ENCODE peak calls at places on chromosomes 11 and 22, in ten cellular contexts. One of them, this sample, is unnamed.

GRCh38 chr11:79466411-79466810 is 25.6 kb upstream of the TENM4 start:
- DNase-seq in endodermal cell: no peak
- DNase-seq in fibroblast of mammary gland: peak
- DNase-seq in MM.1S: no peak
- DNase-seq in activated CD8-positive, alpha-beta T cell treated with anti-CD3 and anti-CD28 coated beads for 36 hours: no peak
- DNase-seq in cardiac fibroblast: peak
- DNase-seq in SK-N-SH: no peak
- DNase-seq in WTC11: no peak
- DNase-seq in GM12865: no peak
- DNase-seq in B cell: no peak
- DNase-seq in this sample: no peak

GRCh38 chr11:86706341-86707131 is 34.1 kb upstream of the ME3 start:
- DNase-seq in cardiac fibroblast: no peak
- DNase-seq in B cell: no peak
- DNase-seq in GM12865: no peak
- DNase-seq in activated CD8-positive, alpha-beta T cell treated with anti-CD3 and anti-CD28 coated beads for 36 hours: no peak
- DNase-seq in SK-N-SH: no peak
- DNase-seq in fibroblast of mammary gland: no peak
- DNase-seq in WTC11: no peak
- DNase-seq in endodermal cell: no peak
- DNase-seq in MM.1S: no peak
- DNase-seq in this sample: no peak

GRCh38 chr11:62574363-62575057 is 819 bp upstream of the EEF1G start:
- DNase-seq in B cell: no peak
- DNase-seq in endodermal cell: peak
- DNase-seq in activated CD8-positive, alpha-beta T cell treated with anti-CD3 and anti-CD28 coated beads for 36 hours: peak
- DNase-seq in cardiac fibroblast: peak
- DNase-seq in MM.1S: peak
- DNase-seq in SK-N-SH: peak
- DNase-seq in GM12865: peak
- DNase-seq in fibroblast of mammary gland: no peak
- DNase-seq in WTC11: peak
- DNase-seq in this sample: no peak

GRCh38 chr11:120182357-120182756 is 28.5 kb upstream of the OAF start:
- DNase-seq in WTC11: no peak
- DNase-seq in endodermal cell: no peak
- DNase-seq in activated CD8-positive, alpha-beta T cell treated with anti-CD3 and anti-CD28 coated beads for 36 hours: no peak
- DNase-seq in GM12865: no peak
- DNase-seq in SK-N-SH: no peak
- DNase-seq in MM.1S: no peak
- DNase-seq in B cell: no peak
- DNase-seq in cardiac fibroblast: no peak
- DNase-seq in fibroblast of mammary gland: no peak
- DNase-seq in this sample: no peak

GRCh38 chr11:45053736-45054446 is 92.5 kb upstream of the PRDM11 start:
- DNase-seq in WTC11: no peak
- DNase-seq in fibroblast of mammary gland: no peak
- DNase-seq in SK-N-SH: no peak
- DNase-seq in B cell: peak
- DNase-seq in cardiac fibroblast: no peak
- DNase-seq in MM.1S: no peak
- DNase-seq in activated CD8-positive, alpha-beta T cell treated with anti-CD3 and anti-CD28 coated beads for 36 hours: no peak
- DNase-seq in endodermal cell: no peak
- DNase-seq in GM12865: no peak
- DNase-seq in this sample: no peak

GRCh38 chr11:9301720-9302119 is 12.7 kb downstream of the TMEM41B start:
- DNase-seq in SK-N-SH: no peak
- DNase-seq in B cell: no peak
- DNase-seq in MM.1S: no peak
- DNase-seq in fibroblast of mammary gland: no peak
- DNase-seq in endodermal cell: no peak
- DNase-seq in GM12865: no peak
- DNase-seq in activated CD8-positive, alpha-beta T cell treated with anti-CD3 and anti-CD28 coated beads for 36 hours: no peak
- DNase-seq in WTC11: no peak
- DNase-seq in cardiac fibroblast: no peak
- DNase-seq in this sample: no peak

GRCh38 chr11:119316017-119316728 is 757 bp downstream of the MCAM start:
- DNase-seq in endodermal cell: peak
- DNase-seq in B cell: peak
- DNase-seq in SK-N-SH: peak
- DNase-seq in cardiac fibroblast: no peak
- DNase-seq in WTC11: no peak
- DNase-seq in fibroblast of mammary gland: no peak
- DNase-seq in GM12865: no peak
- DNase-seq in MM.1S: no peak
- DNase-seq in activated CD8-positive, alpha-beta T cell treated with anti-CD3 and anti-CD28 coated beads for 36 hours: no peak
- DNase-seq in this sample: no peak

GRCh38 chr22:29000225-29000556 is 61.4 kb downstream of the C22orf31 start:
- DNase-seq in B cell: no peak
- DNase-seq in GM12865: no peak
- DNase-seq in endodermal cell: no peak
- DNase-seq in MM.1S: no peak
- DNase-seq in activated CD8-positive, alpha-beta T cell treated with anti-CD3 and anti-CD28 coated beads for 36 hours: no peak
- DNase-seq in WTC11: no peak
- DNase-seq in SK-N-SH: no peak
- DNase-seq in fibroblast of mammary gland: no peak
- DNase-seq in cardiac fibroblast: no peak
- DNase-seq in this sample: no peak

GRCh38 chr11:22976146-22976545 is 115.9 kb upstream of the CCDC179 start:
- DNase-seq in cardiac fibroblast: peak
- DNase-seq in SK-N-SH: no peak
- DNase-seq in endodermal cell: no peak
- DNase-seq in B cell: no peak
- DNase-seq in GM12865: no peak
- DNase-seq in WTC11: no peak
- DNase-seq in MM.1S: no peak
- DNase-seq in fibroblast of mammary gland: peak
- DNase-seq in activated CD8-positive, alpha-beta T cell treated with anti-CD3 and anti-CD28 coated beads for 36 hours: peak
- DNase-seq in this sample: no peak

GRCh38 chr22:46234851-46235437 is 15.1 kb downstream of the CDPF1 start:
- DNase-seq in SK-N-SH: no peak
- DNase-seq in B cell: no peak
- DNase-seq in activated CD8-positive, alpha-beta T cell treated with anti-CD3 and anti-CD28 coated beads for 36 hours: no peak
- DNase-seq in endodermal cell: no peak
- DNase-seq in cardiac fibroblast: no peak
- DNase-seq in WTC11: no peak
- DNase-seq in fibroblast of mammary gland: no peak
- DNase-seq in MM.1S: no peak
- DNase-seq in GM12865: no peak
- DNase-seq in this sample: no peak

GRCh38 chr11:37076866-37077265 is 478.8 kb upstream of the RAG2 start:
- DNase-seq in WTC11: no peak
- DNase-seq in B cell: no peak
- DNase-seq in cardiac fibroblast: peak
- DNase-seq in activated CD8-positive, alpha-beta T cell treated with anti-CD3 and anti-CD28 coated beads for 36 hours: no peak
- DNase-seq in MM.1S: no peak
- DNase-seq in endodermal cell: no peak
- DNase-seq in SK-N-SH: no peak
- DNase-seq in fibroblast of mammary gland: no peak
- DNase-seq in GM12865: no peak
- DNase-seq in this sample: no peak

GRCh38 chr11:11461473-11461872 is 108.4 kb upstream of the CSNK2A3 start:
- DNase-seq in fibroblast of mammary gland: no peak
- DNase-seq in B cell: no peak
- DNase-seq in MM.1S: no peak
- DNase-seq in activated CD8-positive, alpha-beta T cell treated with anti-CD3 and anti-CD28 coated beads for 36 hours: no peak
- DNase-seq in WTC11: no peak
- DNase-seq in cardiac fibroblast: no peak
- DNase-seq in endodermal cell: no peak
- DNase-seq in GM12865: no peak
- DNase-seq in SK-N-SH: no peak
- DNase-seq in this sample: no peak

GRCh38 chr11:121426476-121427454 is 25.3 kb upstream of the SORL1 start:
- DNase-seq in endodermal cell: peak
- DNase-seq in GM12865: peak
- DNase-seq in MM.1S: no peak
- DNase-seq in WTC11: peak
- DNase-seq in cardiac fibroblast: no peak
- DNase-seq in B cell: peak
- DNase-seq in SK-N-SH: peak
- DNase-seq in fibroblast of mammary gland: no peak
- DNase-seq in activated CD8-positive, alpha-beta T cell treated with anti-CD3 and anti-CD28 coated beads for 36 hours: peak
- DNase-seq in this sample: peak

GRCh38 chr11:90635145-90635544 is 412.3 kb upstream of the CHORDC1 start:
- DNase-seq in WTC11: no peak
- DNase-seq in cardiac fibroblast: no peak
- DNase-seq in B cell: no peak
- DNase-seq in MM.1S: no peak
- DNase-seq in GM12865: no peak
- DNase-seq in endodermal cell: no peak
- DNase-seq in fibroblast of mammary gland: no peak
- DNase-seq in SK-N-SH: no peak
- DNase-seq in activated CD8-positive, alpha-beta T cell treated with anti-CD3 and anti-CD28 coated beads for 36 hours: no peak
- DNase-seq in this sample: no peak

GRCh38 chr22:49063040-49063329 is 764.7 kb downstream of the BRD1 start:
- DNase-seq in GM12865: no peak
- DNase-seq in endodermal cell: no peak
- DNase-seq in fibroblast of mammary gland: no peak
- DNase-seq in cardiac fibroblast: no peak
- DNase-seq in B cell: no peak
- DNase-seq in MM.1S: no peak
- DNase-seq in WTC11: no peak
- DNase-seq in activated CD8-positive, alpha-beta T cell treated with anti-CD3 and anti-CD28 coated beads for 36 hours: no peak
- DNase-seq in SK-N-SH: no peak
- DNase-seq in this sample: no peak

DNA sequence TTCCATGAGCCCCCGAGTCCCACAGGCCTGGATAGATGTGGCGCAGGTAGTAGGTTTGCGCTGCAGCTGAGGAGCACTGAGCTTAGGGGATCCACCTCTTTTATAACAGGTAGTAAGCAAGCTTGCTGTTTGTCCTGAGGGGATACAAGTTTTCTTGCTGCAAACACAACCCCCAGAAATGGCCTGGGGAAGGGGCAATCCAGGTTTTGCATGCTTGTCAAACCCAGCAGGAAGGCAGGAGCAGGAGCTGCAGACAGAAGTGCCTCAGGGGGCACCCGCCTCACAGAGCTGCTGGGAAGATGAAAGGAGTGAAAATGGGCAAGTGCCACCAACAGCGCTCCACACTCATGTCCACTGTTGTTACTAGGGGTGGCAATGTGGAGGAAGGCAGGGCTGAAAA is 18.5 kb downstream of the APOL5 start:
- DNase-seq in endodermal cell: no peak
- DNase-seq in WTC11: no peak
- DNase-seq in fibroblast of mammary gland: no peak
- DNase-seq in activated CD8-positive, alpha-beta T cell treated with anti-CD3 and anti-CD28 coated beads for 36 hours: no peak
- DNase-seq in SK-N-SH: no peak
- DNase-seq in GM12865: no peak
- DNase-seq in cardiac fibroblast: no peak
- DNase-seq in B cell: no peak
- DNase-seq in MM.1S: no peak
- DNase-seq in this sample: no peak
- TF ChIP-seq CTCF in endodermal cell: no peak
- TF ChIP-seq CTCF in WTC11: no peak
- TF ChIP-seq CTCF in fibroblast of mammary gland: no peak
- TF ChIP-seq CTCF in activated CD8-positive, alpha-beta T cell treated with anti-CD3 and anti-CD28 coated beads for 36 hours: no peak
- TF ChIP-seq CTCF in SK-N-SH: no peak
- TF ChIP-seq CTCF in GM12865: no peak
- TF ChIP-seq CTCF in cardiac fibroblast: no peak
- TF ChIP-seq CTCF in B cell: no peak
- TF ChIP-seq CTCF in MM.1S: no peak
- TF ChIP-seq CTCF in this sample: no peak

GRCh38 chr11:18010271-18010670 is 2.6 kb downstream of the SERGEF start:
- DNase-seq in fibroblast of mammary gland: no peak
- DNase-seq in SK-N-SH: no peak
- DNase-seq in WTC11: no peak
- DNase-seq in B cell: peak
- DNase-seq in GM12865: peak
- DNase-seq in MM.1S: no peak
- DNase-seq in endodermal cell: no peak
- DNase-seq in cardiac fibroblast: no peak
- DNase-seq in activated CD8-positive, alpha-beta T cell treated with anti-CD3 and anti-CD28 coated beads for 36 hours: peak
- DNase-seq in this sample: no peak
- TF ChIP-seq CTCF in fibroblast of mammary gland: no peak
- TF ChIP-seq CTCF in SK-N-SH: no peak
- TF ChIP-seq CTCF in WTC11: no peak
- TF ChIP-seq CTCF in B cell: no peak
- TF ChIP-seq CTCF in GM12865: no peak
- TF ChIP-seq CTCF in MM.1S: peak
- TF ChIP-seq CTCF in endodermal cell: no peak
- TF ChIP-seq CTCF in cardiac fibroblast: no peak
- TF ChIP-seq CTCF in activated CD8-positive, alpha-beta T cell treated with anti-CD3 and anti-CD28 coated beads for 36 hours: no peak
- TF ChIP-seq CTCF in this sample: no peak

GRCh38 chr11:94740975-94741707 is 27.0 kb upstream of the AMOTL1 start:
- DNase-seq in fibroblast of mammary gland: peak
- DNase-seq in WTC11: peak
- DNase-seq in B cell: peak
- DNase-seq in cardiac fibroblast: peak
- DNase-seq in MM.1S: peak
- DNase-seq in SK-N-SH: peak
- DNase-seq in activated CD8-positive, alpha-beta T cell treated with anti-CD3 and anti-CD28 coated beads for 36 hours: peak
- DNase-seq in GM12865: peak
- DNase-seq in endodermal cell: peak
- DNase-seq in this sample: peak
- TF ChIP-seq CTCF in fibroblast of mammary gland: peak
- TF ChIP-seq CTCF in WTC11: peak
- TF ChIP-seq CTCF in B cell: peak
- TF ChIP-seq CTCF in cardiac fibroblast: peak
- TF ChIP-seq CTCF in MM.1S: peak
- TF ChIP-seq CTCF in SK-N-SH: peak
- TF ChIP-seq CTCF in activated CD8-positive, alpha-beta T cell treated with anti-CD3 and anti-CD28 coated beads for 36 hours: no peak
- TF ChIP-seq CTCF in GM12865: no peak
- TF ChIP-seq CTCF in endodermal cell: peak
- TF ChIP-seq CTCF in this sample: no peak

DNA sequence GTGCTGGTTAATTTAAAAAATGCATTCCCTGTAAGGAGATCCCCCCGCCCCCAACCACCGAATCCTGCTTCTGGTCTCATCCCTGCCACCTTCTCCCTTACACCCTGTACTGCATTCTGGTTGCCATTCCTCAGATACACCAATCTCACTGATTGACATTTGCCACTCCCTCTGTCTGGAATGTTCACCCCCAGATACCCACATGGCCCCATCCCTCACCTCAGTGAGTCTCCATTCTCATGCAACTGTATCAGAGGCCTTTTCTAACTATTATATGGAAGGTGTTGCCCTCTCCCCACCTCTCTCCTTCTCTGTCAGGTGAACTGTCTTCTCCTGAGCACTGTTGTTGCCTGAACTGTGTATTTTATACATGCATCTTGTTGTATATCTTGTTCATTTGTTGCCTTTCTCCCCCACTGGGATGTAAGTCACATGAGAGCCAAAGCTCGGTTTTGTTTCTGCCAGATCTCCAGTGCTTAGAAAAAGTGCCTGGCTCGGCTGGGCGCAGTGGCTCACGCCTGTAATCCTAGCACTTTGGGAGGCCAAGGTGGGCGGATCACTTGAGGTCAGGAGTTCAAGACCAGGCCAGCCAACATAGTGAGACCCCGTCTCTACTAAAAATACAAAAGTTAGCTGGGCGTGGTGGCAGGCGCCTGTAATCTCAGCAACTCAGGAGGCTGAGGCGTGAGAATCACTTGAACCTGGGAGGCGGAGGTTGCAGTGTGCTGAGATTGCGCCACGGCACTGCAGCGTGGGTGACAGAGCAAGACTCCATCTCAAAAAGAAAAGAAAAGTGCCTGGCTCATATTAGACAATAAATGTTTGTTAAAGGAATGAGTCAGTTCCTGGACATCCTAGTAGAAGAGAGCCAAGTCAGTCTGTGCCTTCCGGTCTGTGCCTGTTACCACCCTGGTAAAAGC is 61.0 kb downstream of the TNRC6B start:
- DNase-seq in MM.1S: no peak
- DNase-seq in SK-N-SH: no peak
- DNase-seq in endodermal cell: no peak
- DNase-seq in cardiac fibroblast: peak
- DNase-seq in WTC11: no peak
- DNase-seq in B cell: no peak
- DNase-seq in activated CD8-positive, alpha-beta T cell treated with anti-CD3 and anti-CD28 coated beads for 36 hours: no peak
- DNase-seq in fibroblast of mammary gland: peak
- DNase-seq in GM12865: peak
- DNase-seq in this sample: no peak
- TF ChIP-seq CTCF in MM.1S: no peak
- TF ChIP-seq CTCF in SK-N-SH: no peak
- TF ChIP-seq CTCF in endodermal cell: no peak
- TF ChIP-seq CTCF in cardiac fibroblast: no peak
- TF ChIP-seq CTCF in WTC11: no peak
- TF ChIP-seq CTCF in B cell: no peak
- TF ChIP-seq CTCF in activated CD8-positive, alpha-beta T cell treated with anti-CD3 and anti-CD28 coated beads for 36 hours: no peak
- TF ChIP-seq CTCF in fibroblast of mammary gland: no peak
- TF ChIP-seq CTCF in GM12865: no peak
- TF ChIP-seq CTCF in this sample: no peak

This sample was measured in GM20000.